ENCODE peak calls at places on chromosomes 7 and 10, in eight cellular contexts. R is cardiac muscle cell, S is heart right ventricle, D is pancreas, C is prostate gland, E is right lobe of liver, A is astrocyte of the spinal cord, F is brain microvascular endothelial cell. Y is an unnamed sample.

GRCh38 chr10:86333813-86334514 is 32.6 kb downstream of the GRID1 start:
- DNase-seq in R (no peak), E (no peak), A (no peak), F (no peak), D (no peak), S (no peak), C (no peak), Y (no peak)

GRCh38 chr10:94429049-94429707 is 26.8 kb downstream of the TBC1D12 start:
- DNase-seq in D (no peak), S (no peak), E (no peak), C (no peak), R (no peak), A (peak), F (no peak), Y (no peak)

GRCh38 chr10:73923935-73924598 is 13.1 kb downstream of the PLAU start:
- DNase-seq in R (no peak), E (no peak), S (no peak), F (no peak), D (no peak), A (no peak), C (no peak), Y (no peak)

GRCh38 chr10:7585228-7585627 is 81.5 kb downstream of the ITIH5 start:
- DNase-seq in A (no peak), E (no peak), R (no peak), F (no peak), S (no peak), C (no peak), D (no peak), Y (no peak)

GRCh38 chr10:36109399-36110023 is 467.4 kb upstream of the FZD8 start:
- DNase-seq in R (no peak), D (no peak), F (no peak), S (no peak), A (no peak), C (no peak), E (peak), Y (no peak)

GRCh38 chr7:604038-604883 is 84.6 kb upstream of the PDGFA start:
- DNase-seq in D (peak), R (peak), E (peak), A (peak), F (peak), S (peak), C (peak), Y (peak)

GRCh38 chr10:129415261-129416135 is 51.5 kb upstream of the MGMT start:
- DNase-seq in C (no peak), S (no peak), E (no peak), F (no peak), D (no peak), R (no peak), A (no peak), Y (no peak)

GRCh38 chr7:23055582-23056178 is 41.8 kb upstream of the HYCC1 start:
- DNase-seq in R (peak), A (peak), E (no peak), C (peak), F (peak), D (no peak), S (no peak), Y (peak)

GRCh38 chr7:57404343-57404966 is 45.5 kb upstream of the ZNF716 start:
- DNase-seq in E (peak), A (no peak), F (no peak), R (no peak), S (peak), D (peak), C (no peak), Y (no peak)

GRCh38 chr7:123538189-123538714 is 3.9 kb upstream of the IQUB start:
- DNase-seq in S (no peak), E (no peak), A (peak), F (peak), C (no peak), R (peak), D (no peak), Y (peak)

GRCh38 chr7:107463139-107464078 is 6.4 kb upstream of the GPR22 start:
- DNase-seq in A (peak), R (peak), E (peak), D (peak), S (peak), C (peak), F (peak), Y (peak)

GRCh38 chr7:46257766-46258448 is 336.8 kb upstream of the IGFBP3 start:
- DNase-seq in A (peak), D (no peak), F (peak), R (peak), E (no peak), C (no peak), S (no peak), Y (peak)

GRCh38 chr10:54985732-54986131 is 184.7 kb upstream of the PCDH15 start:
- DNase-seq in S (no peak), C (no peak), A (peak), D (no peak), E (no peak), F (no peak), R (no peak), Y (no peak)

GRCh38 chr10:485776-486572 is 203.5 kb downstream of the DIP2C start:
- DNase-seq in S (no peak), R (peak), F (no peak), C (no peak), A (no peak), D (no peak), E (no peak), Y (peak)

GRCh38 chr7:55420535-55420934 is 55.4 kb downstream of the LANCL2 start:
- DNase-seq in S (no peak), R (peak), C (no peak), A (no peak), F (peak), E (no peak), D (no peak), Y (peak)

GRCh38 chr10:49649294-49649693 is 30.2 kb upstream of the C10orf53 start:
- DNase-seq in S (no peak), E (no peak), R (peak), C (no peak), F (peak), A (peak), D (no peak), Y (no peak)

GRCh38 chr10:34205452-34205851 is 609.6 kb downstream of the PARD3 start:
- DNase-seq in D (no peak), S (no peak), F (no peak), E (no peak), R (no peak), A (no peak), C (no peak), Y (no peak)

DNA sequence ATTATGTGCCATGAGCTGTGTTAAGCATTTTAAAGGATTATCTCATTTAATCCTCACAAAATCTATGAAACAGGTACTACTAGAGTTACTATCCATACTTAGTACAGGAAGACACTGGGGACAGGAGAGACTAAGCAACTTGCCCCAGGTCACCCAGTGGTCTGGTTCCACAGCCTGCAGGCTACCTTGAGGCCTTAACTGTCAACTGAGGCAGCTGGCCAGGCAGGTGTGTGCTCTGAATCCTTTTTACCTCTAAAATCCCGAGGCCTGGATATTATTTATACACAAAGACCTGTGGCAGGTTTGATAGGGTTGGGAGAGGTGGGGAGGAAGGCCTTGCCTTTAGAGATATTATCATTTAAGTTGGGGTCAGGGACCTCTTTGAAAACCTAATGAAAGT is 3.1 kb downstream of the ZNF777 start:
- DNase-seq in R (no peak), C (no peak), A (no peak), S (no peak), E (no peak), F (no peak), D (no peak), Y (no peak)
- H3K4me3 ChIP-seq in R (no peak), C (no peak), A (no peak), S (no peak), E (no peak), F (no peak), D (no peak), Y (no peak)

GRCh38 chr10:62681211-62681940 is 123.1 kb upstream of the ADO start:
- DNase-seq in S (no peak), C (no peak), D (peak), R (peak), A (no peak), F (peak), E (no peak), Y (no peak)
- TF ChIP-seq CTCF in S (no peak), C (no peak), D (no peak), R (no peak), A (no peak), F (peak), E (no peak), Y (no peak)

GRCh38 chr7:106283831-106284515 is 810 bp downstream of the NAMPT start:
- DNase-seq in R (peak), E (peak), S (peak), F (peak), D (peak), A (peak), C (peak), Y (peak)

GRCh38 chr7:106281919-106282318 is 2.9 kb downstream of the NAMPT start:
- DNase-seq in A (no peak), D (no peak), R (no peak), F (no peak), C (no peak), E (no peak), S (no peak), Y (no peak)

GRCh38 chr7:106283501-106283830 is 1.3 kb downstream of the NAMPT start:
- DNase-seq in C (no peak), F (no peak), E (no peak), R (peak), D (no peak), S (no peak), A (no peak), Y (no peak)

GRCh38 chr7:106282374-106282773 is 2.4 kb downstream of the NAMPT start:
- DNase-seq in F (no peak), E (no peak), A (no peak), C (no peak), R (no peak), D (no peak), S (no peak), Y (no peak)

DNA sequence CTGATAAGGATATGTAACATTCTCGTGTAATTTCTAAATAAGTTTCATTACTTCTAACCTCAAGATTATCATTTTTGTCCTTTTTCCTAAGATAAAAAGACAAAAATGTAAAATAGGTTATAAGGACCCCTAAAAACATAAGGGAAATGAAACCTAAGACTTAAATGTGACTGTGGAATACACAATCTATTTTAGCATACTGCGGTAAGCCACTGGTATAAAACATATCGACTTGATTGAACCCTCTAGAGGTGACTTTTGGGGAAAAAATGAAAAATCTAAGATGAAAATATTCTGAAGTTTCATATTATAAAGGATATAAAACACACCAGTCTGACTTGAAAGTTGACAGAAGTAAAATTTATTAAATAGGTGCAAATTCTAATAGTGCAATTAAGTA is 1.9 kb downstream of the NAMPT start:
- DNase-seq in R (no peak), C (no peak), A (no peak), F (no peak), S (no peak), E (no peak), D (no peak), Y (no peak)
- H3K4me3 ChIP-seq in R (peak), C (peak), A (no peak), F (no peak), S (peak), E (peak), D (no peak), Y (no peak)

GRCh38 chr7:41053830-41054229 is 649.1 kb downstream of the INHBA start:
- DNase-seq in S (no peak), C (no peak), F (no peak), R (no peak), E (no peak), D (no peak), A (peak), Y (peak)

GRCh38 chr7:41059796-41060195 is 643.1 kb downstream of the INHBA start:
- DNase-seq in S (no peak), C (no peak), D (no peak), E (no peak), F (no peak), R (no peak), A (no peak), Y (no peak)

GRCh38 chr7:41054960-41055700 is 647.8 kb downstream of the INHBA start:
- DNase-seq in C (no peak), D (no peak), A (no peak), E (no peak), S (no peak), F (no peak), R (no peak), Y (no peak)

GRCh38 chr7:41060796-41061195 is 642.1 kb downstream of the INHBA start:
- DNase-seq in A (no peak), F (no peak), C (no peak), E (no peak), D (no peak), R (no peak), S (no peak), Y (no peak)

GRCh38 chr7:41058986-41059741 is 643.7 kb downstream of the INHBA start:
- DNase-seq in S (no peak), A (no peak), F (no peak), R (peak), C (no peak), E (no peak), D (no peak), Y (peak)
- TF ChIP-seq CTCF in S (no peak), A (no peak), F (no peak), R (no peak), C (no peak), E (no peak), D (no peak), Y (no peak)

GRCh38 chr7:90701021-90701420 is 104.9 kb downstream of the CDK14 start:
- DNase-seq in C (no peak), E (no peak), A (no peak), S (no peak), R (peak), F (no peak), D (no peak), Y (no peak)
- H3K4me3 ChIP-seq in C (no peak), E (peak), A (no peak), S (peak), R (no peak), F (no peak), D (no peak), Y (no peak)

DNA sequence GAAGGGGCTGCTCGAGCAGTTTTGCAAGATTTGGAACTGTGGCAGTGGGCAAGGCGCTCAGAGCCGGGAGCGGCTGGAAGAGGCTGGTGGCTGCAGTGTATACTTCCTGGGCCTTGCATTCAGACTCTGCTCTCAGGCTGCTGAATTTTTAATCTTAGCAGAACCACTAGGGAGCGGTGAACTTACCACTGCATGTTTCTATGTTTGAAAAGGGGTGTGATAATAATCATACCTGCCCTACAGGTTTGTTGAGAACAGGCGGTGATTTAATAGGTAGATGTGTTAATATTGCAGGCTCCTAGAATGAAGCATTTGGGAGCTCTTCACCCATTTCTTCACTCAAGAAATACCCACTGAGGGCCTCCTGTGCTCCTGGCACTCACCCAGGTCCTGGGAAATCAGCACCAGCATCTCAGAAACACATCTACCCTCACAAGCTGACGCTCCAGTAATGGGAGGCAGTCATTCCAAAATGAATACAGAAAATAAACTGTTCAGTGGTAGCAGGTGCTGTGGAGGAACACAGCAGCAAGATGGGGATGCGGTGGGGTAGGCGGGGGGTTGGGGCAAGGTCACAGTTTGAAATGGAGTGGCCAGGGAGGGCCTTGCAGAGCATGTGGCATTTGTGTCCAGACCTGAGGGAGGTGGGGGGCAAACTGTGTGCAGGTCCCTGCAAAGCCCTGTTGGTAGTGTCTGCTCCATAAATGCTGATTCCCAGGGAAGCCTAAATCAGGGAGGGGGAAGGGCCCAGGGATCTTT is 41.0 kb downstream of the VWA2 start:
- DNase-seq in D (no peak), S (no peak), R (no peak), F (no peak), E (no peak), C (peak), A (no peak), Y (no peak)
- TF ChIP-seq CTCF in D (no peak), S (no peak), R (no peak), F (no peak), E (no peak), C (no peak), A (no peak), Y (no peak)

GRCh38 chr7:114795475-114795874 is 126.4 kb upstream of the MDFIC start:
- DNase-seq in D (no peak), E (no peak), A (no peak), S (no peak), F (no peak), R (peak), C (no peak), Y (no peak)
- H3K4me3 ChIP-seq in D (no peak), E (no peak), A (no peak), S (no peak), F (no peak), R (no peak), C (no peak), Y (no peak)

Y was measured in foreskin fibroblast.